ENCODE peak calls at places on chromosomes 2 and 18, in five cellular contexts. Q is NCI-H2029, V is left ventricle myocardium inferior, C is ecto neural progenitor cell, N is A549. R is an unnamed sample.
A peak's percentile ranks its signal among the peaks of the same experiment; 100 is the strongest.

GRCh38 chr18:54947115-54947514 is 12.1 kb downstream of the CCDC68 start:
- DNase-seq in V (no peak), N (no peak), C (no peak), Q (peak; percentile 3), R (no peak)

GRCh38 chr18:53422896-53423295 is 801.6 kb downstream of the MBD2 start:
- DNase-seq in Q (no peak), V (no peak), N (no peak), C (no peak), R (no peak)

GRCh38 chr18:35141567-35142269 is 99.1 kb upstream of the ZNF397 start:
- DNase-seq in N (no peak), Q (no peak), C (no peak), V (no peak), R (no peak)

GRCh38 chr2:215681799-215682594 is 246.1 kb upstream of the FN1 start:
- DNase-seq in N (no peak), C (no peak), Q (no peak), V (no peak), R (no peak)

GRCh38 chr18:43668866-43669265 is 391.6 kb upstream of the SYT4 start:
- DNase-seq in N (no peak), Q (no peak), V (no peak), C (no peak), R (no peak)

GRCh38 chr2:171128461-171128860 is 32.2 kb downstream of the TLK1 start:
- DNase-seq in N (no peak), C (no peak), Q (no peak), V (no peak), R (no peak)

GRCh38 chr18:78999939-79000338 is 20.3 kb downstream of the SALL3 start:
- DNase-seq in N (no peak), Q (peak; percentile 65), C (peak; percentile 29), V (no peak), R (no peak)

GRCh38 chr18:48894799-48895346 is 55.9 kb downstream of the SMAD7 start:
- DNase-seq in V (no peak), N (no peak), C (no peak), Q (no peak), R (no peak)

GRCh38 chr2:16105664-16106281 is 165.4 kb downstream of the MYCN start:
- DNase-seq in Q (no peak), V (no peak), C (peak; percentile 73), N (no peak), R (peak; percentile 46)

GRCh38 chr2:105747997-105748396 is 3.3 kb downstream of the NCK2 start:
- DNase-seq in Q (no peak), N (no peak), V (no peak), C (no peak), R (no peak)

GRCh38 chr2:173511942-173512341 is 157.3 kb downstream of the CDCA7 start:
- DNase-seq in V (no peak), C (no peak), N (no peak), Q (no peak), R (no peak)

GRCh38 chr18:50849448-50849847 is 29.5 kb upstream of the ME2 start:
- DNase-seq in Q (no peak), C (no peak), V (no peak), N (no peak), R (no peak)

GRCh38 chr2:28674062-28674712 is 77.4 kb upstream of the PPP1CB start:
- DNase-seq in N (no peak), Q (no peak), V (no peak), C (no peak), R (no peak)

GRCh38 chr18:31497711-31498449 is at the start of gene DSG2:
- DNase-seq in C (peak; percentile 82), V (peak; percentile 76), Q (no peak), N (peak; percentile 54), R (peak; percentile 2)

GRCh38 chr2:55838653-55839052 is 84.9 kb downstream of the EFEMP1 start:
- DNase-seq in Q (peak; percentile 58), N (peak; percentile 16), V (no peak), C (no peak), R (no peak)

GRCh38 chr2:240303896-240304745 is 131.3 kb upstream of the GPC1 start:
- DNase-seq in N (no peak), V (no peak), C (no peak), Q (no peak), R (no peak)

GRCh38 chr2:190860985-190861721 is 19.5 kb upstream of the GLS start:
- DNase-seq in C (no peak), N (no peak), V (no peak), Q (no peak), R (no peak)

GRCh38 chr2:120820263-120820884 is 84.7 kb downstream of the GLI2 start:
- DNase-seq in V (no peak), C (peak; percentile 80), N (no peak), Q (no peak), R (no peak)

GRCh38 chr2:95039410-95039809 is 13.9 kb downstream of the MAL start:
- DNase-seq in V (no peak), N (no peak), Q (no peak), C (no peak), R (no peak)

GRCh38 chr2:224847961-224848850 is 132.0 kb upstream of the CCDC195 start:
- DNase-seq in Q (peak; percentile 56), N (peak; percentile 4), C (no peak), V (peak; percentile 19), R (no peak)

GRCh38 chr18:25533088-25533676 is 181.2 kb upstream of the ZNF521 start:
- DNase-seq in Q (no peak), C (no peak), V (no peak), N (no peak), R (no peak)

GRCh38 chr2:65503746-65504145 is 71.3 kb upstream of the SPRED2 start:
- DNase-seq in Q (no peak), N (no peak), V (no peak), C (no peak), R (no peak)

GRCh38 chr2:223923976-223924375 is 21.2 kb downstream of the WDFY1 start:
- DNase-seq in C (no peak), N (no peak), Q (no peak), V (no peak), R (no peak)

GRCh38 chr2:239339726-239340654 is 60.8 kb downstream of the HDAC4 start:
- DNase-seq in V (no peak), N (no peak), C (no peak), Q (no peak), R (no peak)

GRCh38 chr18:46625069-46625468 is 32.0 kb downstream of the LOXHD1 start:
- DNase-seq in C (no peak), V (no peak), Q (no peak), N (no peak), R (no peak)

GRCh38 chr2:168030862-168031624 is 216.4 kb downstream of the STK39 start:
- DNase-seq in Q (no peak), V (no peak), N (no peak), C (no peak), R (no peak)

GRCh38 chr2:224518806-224519580 is 66.2 kb downstream of the CUL3 start:
- DNase-seq in V (no peak), C (no peak), N (no peak), Q (no peak), R (no peak)

GRCh38 chr2:100755441-100755840 is 64.5 kb upstream of the NPAS2 start:
- DNase-seq in V (no peak), Q (no peak), N (no peak), C (no peak), R (no peak)

GRCh38 chr2:24049485-24050021 is at the start of gene FKBP1B:
- DNase-seq in V (peak; percentile 62), N (peak; percentile 40), Q (peak; percentile 4), C (peak; percentile 88), R (no peak)

GRCh38 chr2:236395067-236395466 is 130.9 kb upstream of the ASB18 start:
- DNase-seq in V (no peak), Q (no peak), C (no peak), N (no peak), R (no peak)

GRCh38 chr2:227292314-227292713 is 32.7 kb upstream of the MFF start:
- DNase-seq in V (no peak), Q (no peak), N (no peak), C (no peak), R (no peak)

GRCh38 chr2:196500686-196501431 is 138.7 kb upstream of the CCDC150 start:
- DNase-seq in N (peak; percentile 7), Q (no peak), C (no peak), V (no peak), R (no peak)

GRCh38 chr18:21049306-21049705 is 62.3 kb downstream of the ROCK1 start:
- DNase-seq in V (no peak), Q (no peak), C (no peak), N (no peak), R (no peak)

R was measured in caudate nucleus.